ENCODE peak calls at places on chromosomes 11 and 22, in eight cellular contexts. M is C1 segment of cervical spinal cord; E is cardiac muscle cell; U is GM12891; Y is RWPE1; C is non-pigmented ciliary epithelial cell; B is occipital lobe; R is activated T-helper 9 cell treated with anti-CD3 and anti-CD28 coated beads, Interleukin-2, amount 50 U/mL, for 16 hours. T is an unnamed sample.

GRCh38 chr22:25492950-25493790 is 71.3 kb upstream of the GRK3 start:
- DNase-seq in E (no peak), U (no peak), C (no peak), Y (no peak), M (peak; percentile 78), R (no peak), B (peak; percentile 26), T (no peak)

GRCh38 chr22:24501366-24502005 is 6.4 kb downstream of the UPB1 start:
- DNase-seq in M (no peak), C (no peak), Y (no peak), E (peak; percentile 54), B (no peak), R (no peak), U (no peak), T (no peak)

GRCh38 chr11:33857924-33858323 is 34.0 kb downstream of the LMO2 start:
- DNase-seq in M (peak; percentile 67), Y (peak; percentile 64), U (peak; percentile 47), E (peak; percentile 88), C (peak; percentile 28), B (peak; percentile 19), R (peak; percentile 56), T (peak; percentile 87)

GRCh38 chr11:95074806-95075563 is 8.3 kb downstream of the SRSF8 start:
- DNase-seq in C (no peak), E (peak; percentile 72), U (no peak), Y (no peak), R (no peak), M (peak; percentile 34), B (no peak), T (no peak)

GRCh38 chr11:115759622-115760527 is 255.7 kb upstream of the CADM1 start:
- DNase-seq in U (no peak), M (peak; percentile 35), Y (no peak), C (no peak), B (peak; percentile 15), R (no peak), E (peak; percentile 50), T (no peak)

GRCh38 chr11:67436459-67437081 is 912 bp downstream of the PTPRCAP start:
- DNase-seq in R (no peak), E (no peak), C (no peak), Y (no peak), U (peak; percentile 89), B (no peak), M (no peak), T (no peak)

GRCh38 chr11:63866211-63866610 is 27.3 kb downstream of the MARK2 start:
- DNase-seq in R (peak; percentile 55), C (peak; percentile 5), B (no peak), Y (no peak), M (no peak), E (no peak), U (peak; percentile 48), T (peak; percentile 88)

GRCh38 chr22:20021196-20022181 is 579 bp downstream of the TANGO2 start:
- DNase-seq in C (no peak), R (no peak), Y (no peak), M (peak; percentile 77), B (peak; percentile 70), E (peak; percentile 45), U (no peak), T (peak; percentile 19)

GRCh38 chr11:77468527-77468926 is 5.4 kb downstream of the PAK1 start:
- DNase-seq in U (no peak), E (no peak), C (no peak), Y (no peak), R (no peak), B (no peak), M (no peak), T (no peak)

GRCh38 chr22:40153186-40153585 is 24.5 kb upstream of the TNRC6B start:
- DNase-seq in Y (no peak), R (no peak), M (no peak), U (no peak), E (no peak), B (no peak), C (no peak), T (no peak)

GRCh38 chr11:128208329-128209220 is 378.8 kb downstream of the ETS1 start:
- DNase-seq in M (peak; percentile 35), R (no peak), E (no peak), U (no peak), Y (peak; percentile 77), C (peak; percentile 85), B (no peak), T (no peak)

GRCh38 chr22:25380141-25380747 is 160.8 kb downstream of the CRYBB2 start:
- DNase-seq in B (no peak), E (no peak), U (no peak), C (no peak), M (no peak), Y (no peak), R (no peak), T (peak; percentile 75)

GRCh38 chr11:61828629-61829407 is 718 bp downstream of the FADS2 start:
- DNase-seq in Y (no peak), U (peak; percentile 61), C (no peak), E (peak; percentile 68), R (peak; percentile 10), M (peak; percentile 60), B (no peak), T (peak; percentile 60)

GRCh38 chr11:85759915-85760314 is 51.0 kb downstream of the SYTL2 start:
- DNase-seq in C (peak; percentile 53), M (no peak), Y (peak; percentile 12), R (no peak), B (no peak), E (no peak), U (no peak), T (no peak)

GRCh38 chr11:11247576-11247975 is 105.5 kb downstream of the CSNK2A3 start:
- DNase-seq in C (no peak), M (no peak), B (no peak), U (no peak), E (no peak), Y (no peak), R (no peak), T (no peak)

GRCh38 chr22:44920183-44920582 is 89.6 kb downstream of the PHF21B start:
- DNase-seq in E (no peak), Y (no peak), R (no peak), U (no peak), B (no peak), C (no peak), M (no peak), T (no peak)

GRCh38 chr22:37278261-37278660 is 4.0 kb upstream of the CYTH4 start:
- DNase-seq in Y (no peak), U (no peak), E (no peak), C (no peak), R (no peak), M (no peak), B (no peak), T (no peak)

GRCh38 chr11:12052676-12053605 is 44.5 kb upstream of the DKK3 start:
- DNase-seq in U (no peak), R (no peak), B (peak; percentile 33), M (no peak), E (no peak), C (no peak), Y (no peak), T (no peak)

GRCh38 chr11:27921472-27921871 is 186.5 kb downstream of the KIF18A start:
- DNase-seq in C (no peak), E (no peak), B (no peak), Y (peak; percentile 32), U (no peak), M (no peak), R (no peak), T (no peak)

GRCh38 chr11:62242021-62242420 is at the start of gene SCGB1D2:
- DNase-seq in Y (peak; percentile 5), R (no peak), M (peak; percentile 26), U (no peak), C (no peak), E (no peak), B (no peak), T (no peak)

GRCh38 chr22:39579909-39580571 is 9.5 kb downstream of the CACNA1I start:
- DNase-seq in R (no peak), B (no peak), U (no peak), E (no peak), M (no peak), Y (no peak), C (no peak), T (no peak)

GRCh38 chr11:20011294-20011951 is 148.9 kb downstream of the DBX1 start:
- DNase-seq in E (no peak), Y (peak; percentile 84), C (no peak), M (no peak), U (no peak), B (no peak), R (no peak), T (no peak)

GRCh38 chr11:1763336-1763795 is 361 bp downstream of the CTSD start:
- DNase-seq in C (no peak), E (no peak), M (no peak), Y (no peak), R (no peak), U (no peak), B (no peak), T (no peak)

GRCh38 chr11:119377112-119377901 is 4.2 kb downstream of the USP2 start:
- DNase-seq in C (no peak), Y (no peak), B (no peak), M (no peak), E (no peak), U (no peak), R (no peak), T (no peak)

GRCh38 chr22:30855677-30856518 is 112.7 kb downstream of the MORC2 start:
- DNase-seq in C (no peak), E (no peak), B (no peak), M (no peak), Y (no peak), U (no peak), R (no peak), T (no peak)

GRCh38 chr11:109267293-109268095 is 154.5 kb upstream of the C11orf87 start:
- DNase-seq in Y (no peak), B (no peak), M (no peak), R (no peak), E (no peak), C (no peak), U (no peak), T (no peak)

GRCh38 chr11:17277024-17277584 is 565 bp downstream of the NUCB2 start:
- DNase-seq in R (no peak), M (no peak), E (no peak), B (no peak), Y (peak; percentile 26), C (no peak), U (peak; percentile 22), T (no peak)

GRCh38 chr11:115656684-115657083 is 152.5 kb upstream of the CADM1 start:
- DNase-seq in R (no peak), Y (no peak), B (no peak), E (no peak), C (no peak), M (no peak), U (no peak), T (no peak)

GRCh38 chr11:69356703-69357457 is 62.9 kb downstream of the MYEOV start:
- DNase-seq in R (no peak), U (no peak), Y (no peak), C (no peak), B (no peak), M (no peak), E (no peak), T (no peak)

GRCh38 chr11:86671386-86672006 is 920 bp downstream of the ME3 start:
- DNase-seq in M (peak; percentile 60), B (peak; percentile 25), Y (peak; percentile 21), U (no peak), R (no peak), E (no peak), C (no peak), T (peak; percentile 78)

GRCh38 chr11:69414773-69415187 is 66.7 kb upstream of the LINC01488 start:
- DNase-seq in Y (no peak), M (peak; percentile 47), U (no peak), C (no peak), R (no peak), B (no peak), E (no peak), T (no peak)

GRCh38 chr11:85779956-85780640 is 30.8 kb downstream of the SYTL2 start:
- DNase-seq in M (no peak), B (no peak), C (no peak), E (no peak), R (no peak), U (no peak), Y (no peak), T (no peak)

GRCh38 chr11:22792497-22792896 is 37.1 kb downstream of the SVIP start:
- DNase-seq in M (peak; percentile 33), B (peak; percentile 29), E (no peak), R (no peak), Y (peak; percentile 16), U (no peak), C (peak; percentile 46), T (no peak)

GRCh38 chr11:112469376-112469775 is 208.7 kb upstream of the PLET1 start:
- DNase-seq in E (peak; percentile 64), Y (no peak), R (no peak), C (no peak), B (no peak), U (no peak), M (no peak), T (no peak)

T was measured in Peyer's patch.